ENCODE peak calls at places on chromosomes 2 and 18, in ten cellular contexts. J, N, U, O, L, T, B, W, H and Q are unnamed samples.

GRCh38 chr2:223856584-223856983 is 19.2 kb upstream of the AP1S3 start:
- DNase-seq in J (no peak), N (no peak), U (no peak), O (no peak), L (peak), T (no peak), B (no peak), W (peak), H (no peak), Q (no peak)

GRCh38 chr18:48867978-48868377 is 82.8 kb downstream of the SMAD7 start:
- DNase-seq in J (no peak), N (no peak), U (no peak), O (no peak), L (no peak), T (no peak), B (no peak), W (no peak), H (no peak), Q (no peak)

GRCh38 chr2:120709608-120710041 is 26.0 kb upstream of the GLI2 start:
- DNase-seq in J (no peak), N (no peak), U (no peak), O (no peak), L (no peak), T (no peak), B (no peak), W (no peak), H (no peak), Q (no peak)

GRCh38 chr2:239186516-239186915 is 214.3 kb downstream of the HDAC4 start:
- DNase-seq in J (no peak), N (no peak), U (no peak), O (no peak), L (no peak), T (no peak), B (no peak), W (no peak), H (no peak), Q (no peak)

GRCh38 chr2:224584768-224585204 is 377 bp downstream of the CUL3 start:
- DNase-seq in J (no peak), N (no peak), U (peak), O (peak), L (peak), T (peak), B (peak), W (peak), H (peak), Q (peak)

GRCh38 chr18:31774477-31774785 is 13.8 kb upstream of the SLC25A52 start:
- DNase-seq in J (no peak), N (no peak), U (no peak), O (no peak), L (no peak), T (no peak), B (no peak), W (peak), H (no peak), Q (no peak)

GRCh38 chr2:43438858-43439655 is 156.8 kb downstream of the THADA start:
- DNase-seq in J (peak), N (no peak), U (peak), O (no peak), L (no peak), T (no peak), B (no peak), W (peak), H (no peak), Q (peak)

GRCh38 chr18:49098386-49098785 is 147.6 kb upstream of the SMAD7 start:
- DNase-seq in J (no peak), N (peak), U (no peak), O (peak), L (no peak), T (no peak), B (no peak), W (no peak), H (no peak), Q (no peak)

GRCh38 chr2:100998235-100998573 is 3.9 kb upstream of the RPL31 start:
- DNase-seq in J (no peak), N (no peak), U (no peak), O (no peak), L (no peak), T (no peak), B (no peak), W (no peak), H (no peak), Q (peak)